ENCODE peak calls at places on chromosomes 4 and X, in four cellular contexts. J is GM12878, I is K562, T is H1. B is an unnamed sample.

GRCh38 chr4:173498771-173499170 is 31.3 kb downstream of the HAND2 start:
- DNase-seq in T (no peak), J (no peak), I (no peak), B (no peak)

GRCh38 chr4:112361181-112361791 is 64.1 kb downstream of the ALPK1 start:
- DNase-seq in J (peak; percentile 82), T (peak; percentile 44), I (peak; percentile 8), B (peak; percentile 42)

GRCh38 chr4:26342328-26343040 is 21.7 kb downstream of the RBPJ start:
- DNase-seq in T (no peak), J (no peak), I (peak; percentile 28), B (peak; percentile 9)

GRCh38 chr4:1598641-1599481 is 85.3 kb downstream of the FAM53A start:
- DNase-seq in T (no peak), J (no peak), I (no peak), B (no peak)

GRCh38 chrX:9327747-9328145 is 137.1 kb upstream of the TBL1X start:
- DNase-seq in T (no peak), I (no peak), J (no peak), B (no peak)

GRCh38 chr4:22463179-22463578 is 52.7 kb downstream of the ADGRA3 start:
- DNase-seq in I (peak; percentile 9), T (no peak), J (no peak), B (no peak)

GRCh38 chrX:73262991-73263390 is 48.3 kb upstream of the NAP1L2 start:
- DNase-seq in T (no peak), J (no peak), I (peak; percentile 10), B (peak; percentile 7)

GRCh38 chr4:38673109-38673978 is 9.3 kb downstream of the KLF3 start:
- DNase-seq in J (no peak), T (no peak), I (peak; percentile 91), B (peak; percentile 95)

GRCh38 chrX:129478516-129478915 is 44.8 kb downstream of the SMARCA1 start:
- DNase-seq in J (no peak), T (no peak), I (no peak), B (no peak)

GRCh38 chr4:112223956-112224355 is 7.6 kb upstream of the AP1AR start:
- DNase-seq in I (no peak), T (no peak), J (no peak), B (no peak)

GRCh38 chr4:94208268-94208667 is 603 bp downstream of the SMARCAD1 start:
- DNase-seq in J (no peak), T (no peak), I (peak; percentile 11), B (no peak)

GRCh38 chrX:23008431-23009099 is 8.8 kb downstream of the DDX53 start:
- DNase-seq in T (no peak), J (no peak), I (peak; percentile 20), B (peak; percentile 1)

GRCh38 chr4:187602339-187603092 is 393.1 kb upstream of the ZFP42 start:
- DNase-seq in I (no peak), J (no peak), T (no peak), B (no peak)

GRCh38 chr4:108611360-108611759 is 9.0 kb upstream of the RPL34 start:
- DNase-seq in I (no peak), T (no peak), J (no peak), B (no peak)

GRCh38 chr4:156981262-156981661 is 9.7 kb upstream of the PDGFC start:
- DNase-seq in I (no peak), J (no peak), T (no peak), B (no peak)

DNA sequence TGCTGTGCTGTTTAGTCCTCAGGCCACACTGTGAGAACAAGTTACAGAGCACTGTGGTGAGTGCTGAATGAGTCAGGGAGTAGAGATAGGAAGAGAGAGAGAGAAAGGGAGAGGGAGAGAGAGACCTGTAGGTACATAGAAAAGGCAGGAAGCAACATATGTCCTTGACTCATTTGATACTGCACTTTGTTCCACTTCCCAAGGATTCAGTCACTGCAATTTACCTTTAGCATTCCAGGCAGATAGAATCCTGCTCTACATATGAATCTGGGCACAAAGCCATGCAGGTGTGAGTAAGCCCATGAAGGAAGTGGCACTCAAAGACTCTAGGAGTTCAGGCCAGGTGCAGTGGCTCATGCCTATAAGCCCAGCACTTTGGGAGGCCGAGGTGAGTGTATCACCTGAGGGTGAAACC is 1.0 kb upstream of the DAPP1 start:
- DNase-seq in T (no peak), J (no peak), I (no peak), B (peak; percentile 20)
- TF ChIP-seq BRCA1 in T (no peak), J (no peak), I (no peak), B (no peak)

GRCh38 chr4:153485374-153485773 is 19.2 kb downstream of the TMEM131L start:
- DNase-seq in J (no peak), I (no peak), T (no peak), B (no peak)
- TF ChIP-seq RAD21 in J (no peak), I (no peak), T (no peak), B (no peak)

DNA sequence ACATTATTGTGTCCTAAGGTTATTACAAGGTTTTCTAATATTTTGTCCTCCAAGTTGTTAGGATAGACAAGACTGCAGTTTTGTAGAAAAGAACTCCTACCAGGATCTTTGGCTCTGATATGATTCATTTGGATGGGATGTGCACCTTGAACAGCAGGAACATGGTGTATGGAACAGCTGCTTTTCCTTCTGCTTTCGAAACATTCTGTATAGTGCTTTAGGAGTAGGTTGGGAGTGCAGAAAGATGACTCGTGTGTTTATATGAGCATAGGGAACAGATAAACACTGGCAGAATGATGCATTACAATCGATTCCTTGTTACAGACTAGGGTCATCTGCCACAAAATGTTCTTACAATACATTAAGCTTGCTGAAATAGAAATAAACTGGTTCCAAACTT is 790.1 kb downstream of the DMD start:
- DNase-seq in T (no peak), J (no peak), I (no peak), B (no peak)
- TF ChIP-seq BRCA1 in T (no peak), J (no peak), I (no peak), B (no peak)

GRCh38 chrX:2769615-2770014 is 17.8 kb downstream of the XG start:
- DNase-seq in J (no peak), I (no peak), T (no peak), B (no peak)

GRCh38 chrX:2764766-2765666 is 13.2 kb downstream of the XG start:
- DNase-seq in T (no peak), I (no peak), J (no peak), B (no peak)

GRCh38 chrX:2766921-2767320 is 15.1 kb downstream of the XG start:
- DNase-seq in T (no peak), I (no peak), J (no peak), B (no peak)

DNA sequence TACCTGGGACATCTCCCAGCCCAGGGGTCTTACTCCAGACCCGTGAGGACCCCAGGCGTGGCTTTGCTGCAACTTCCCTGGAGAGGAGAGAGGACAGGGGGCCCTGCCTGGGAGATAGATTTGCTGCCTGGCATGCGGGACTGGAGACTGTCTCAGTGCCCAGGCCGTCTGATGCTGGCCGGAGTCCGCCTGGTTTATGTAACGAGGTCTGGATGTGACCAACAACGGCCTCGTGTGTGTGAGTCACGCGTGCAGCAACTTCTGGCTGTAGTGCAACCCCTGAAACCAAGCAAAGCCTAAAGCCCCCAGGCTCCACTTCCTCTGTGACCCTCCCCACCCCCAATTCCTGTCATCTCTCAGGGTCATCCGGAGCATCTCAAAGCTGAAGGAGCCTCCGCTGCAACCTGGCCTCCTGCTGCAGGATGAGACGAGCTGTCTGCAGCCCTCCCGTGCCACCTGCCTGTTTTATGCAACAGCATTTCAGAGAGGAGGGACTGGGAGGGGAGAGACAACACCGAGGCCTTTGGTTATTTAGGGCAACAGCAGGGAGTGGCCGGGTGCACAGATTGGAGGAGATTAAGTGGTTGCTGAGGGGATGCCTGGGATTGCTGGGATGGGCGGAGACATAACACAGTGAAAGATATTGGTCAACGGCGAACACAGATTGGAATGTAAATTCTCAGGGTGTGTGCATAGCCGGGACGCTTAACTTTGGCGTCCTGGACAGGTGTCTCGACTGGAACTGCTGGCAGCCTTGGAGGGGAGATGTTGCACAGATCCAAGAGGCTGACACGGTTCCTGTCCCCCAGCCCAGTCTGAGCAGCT is 16.0 kb downstream of the XG start:
- DNase-seq in T (no peak), J (no peak), I (no peak), B (peak; percentile 37)
- TF ChIP-seq RAD21 in T (no peak), J (no peak), I (no peak), B (no peak)

DNA sequence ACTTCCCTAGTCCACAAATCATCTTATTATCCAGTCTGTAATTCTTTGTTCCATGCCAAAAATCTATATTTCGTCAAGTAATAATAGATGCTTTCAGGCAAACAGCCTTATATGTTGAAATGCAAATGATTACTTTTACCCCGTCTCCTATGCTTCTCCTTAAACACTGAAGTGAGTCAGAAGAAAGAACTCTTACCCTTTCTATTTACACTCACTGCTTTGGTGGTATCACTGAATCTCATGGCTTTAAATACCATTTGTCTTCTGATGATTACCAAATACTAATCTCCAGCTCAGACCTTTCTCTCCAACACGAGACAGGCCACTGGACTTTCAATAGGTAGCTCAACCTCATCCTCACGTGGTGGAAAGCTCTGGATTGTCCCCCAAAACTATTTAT is 558.1 kb downstream of the IL1RAPL1 start:
- DNase-seq in T (no peak), I (no peak), J (no peak), B (no peak)
- TF ChIP-seq BRCA1 in T (no peak), I (no peak), J (no peak), B (no peak)

GRCh38 chr4:82561745-82562552 is at the start of gene TMEM150C:
- DNase-seq in I (no peak), T (no peak), J (no peak), B (no peak)
- TF ChIP-seq RAD21 in I (no peak), T (no peak), J (no peak), B (no peak)

DNA sequence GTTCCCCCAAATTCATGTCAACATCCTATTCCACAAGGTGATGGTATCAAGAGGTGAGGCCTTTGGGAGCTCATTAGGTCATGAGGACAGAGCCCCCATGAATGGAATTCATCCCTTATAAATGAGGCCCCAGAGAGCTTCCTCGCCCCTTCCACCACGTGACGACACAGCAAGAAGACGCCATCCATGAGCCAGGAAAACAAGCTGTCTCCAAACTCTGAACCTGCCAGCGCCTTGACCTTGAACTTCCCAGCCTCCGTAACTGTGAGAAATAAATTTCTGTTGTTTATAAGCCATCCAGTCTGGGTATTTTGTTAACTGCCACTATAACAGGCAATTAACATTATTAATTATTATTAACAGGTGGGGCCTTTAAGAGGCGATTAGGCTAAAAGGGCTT is 5.8 kb downstream of the AGA start:
- DNase-seq in T (no peak), I (no peak), J (no peak), B (no peak)
- TF ChIP-seq BRCA1 in T (no peak), I (no peak), J (no peak), B (no peak)